ENCODE peak calls at places on chromosomes 11 and 22, in four cellular contexts. K is B cell, J is cardiac fibroblast, A is PC-3. P is an unnamed sample.

GRCh38 chr11:75582935-75583709 is 21.1 kb downstream of the SERPINH1 start:
- DNase-seq in J (peak; percentile 62), K (peak; percentile 63), A (peak; percentile 60), P (peak; percentile 79)

GRCh38 chr11:133934599-133935550 is 21.9 kb downstream of the IGSF9B start:
- DNase-seq in J (peak; percentile 30), K (no peak), A (peak; percentile 68), P (peak; percentile 35)

GRCh38 chr11:67354314-67355022 is 1.1 kb upstream of the POLD4 start:
- DNase-seq in A (peak; percentile 99), J (peak; percentile 98), K (peak; percentile 46), P (peak; percentile 52)

GRCh38 chr11:2100361-2101170 is 38.6 kb downstream of the IGF2 start:
- DNase-seq in A (no peak), K (no peak), J (no peak), P (peak; percentile 57)

GRCh38 chr22:44210721-44211120 is 30.0 kb downstream of the PARVG start:
- DNase-seq in J (peak; percentile 44), A (no peak), K (no peak), P (no peak)

GRCh38 chr11:66365711-66366619 is 5.6 kb downstream of the SLC29A2 start:
- DNase-seq in K (no peak), A (no peak), J (no peak), P (no peak)

GRCh38 chr11:88484873-88485621 is 147.5 kb upstream of the CTSC start:
- DNase-seq in J (peak; percentile 68), A (peak; percentile 83), K (no peak), P (peak; percentile 57)

GRCh38 chr11:65780770-65781151 is at the start of gene AP5B1:
- DNase-seq in A (peak; percentile 85), K (peak; percentile 68), J (peak; percentile 33), P (peak; percentile 77)

GRCh38 chr11:85699957-85700741 is 14.2 kb upstream of the CCDC89 start:
- DNase-seq in K (no peak), A (no peak), J (no peak), P (no peak)

GRCh38 chr22:42937164-42937854 is 77.6 kb downstream of the PACSIN2 start:
- DNase-seq in A (peak; percentile 79), J (peak; percentile 87), K (peak; percentile 78), P (peak; percentile 66)

GRCh38 chr11:12813371-12814225 is 139.4 kb downstream of the TEAD1 start:
- DNase-seq in A (peak; percentile 67), J (peak; percentile 88), K (no peak), P (no peak)

GRCh38 chr22:28246392-28246791 is 327.3 kb upstream of the PITPNB start:
- DNase-seq in J (peak; percentile 65), A (no peak), K (no peak), P (no peak)

GRCh38 chr11:73875840-73876239 is 806 bp downstream of the COA4 start:
- DNase-seq in A (peak; percentile 14), K (no peak), J (no peak), P (no peak)

GRCh38 chr22:36077261-36077660 is 48.6 kb upstream of the RBFOX2 start:
- DNase-seq in J (no peak), A (peak; percentile 20), K (no peak), P (no peak)

GRCh38 chr11:102120006-102120405 is 9.8 kb downstream of the YAP1 start:
- DNase-seq in J (peak; percentile 69), A (peak; percentile 78), K (no peak), P (no peak)

GRCh38 chr11:134037093-134037908 is 31.6 kb upstream of the JAM3 start:
- DNase-seq in K (peak; percentile 46), A (peak; percentile 27), J (peak; percentile 49), P (peak; percentile 69)

GRCh38 chr22:43883012-43883661 is 8.7 kb downstream of the PNPLA5 start:
- DNase-seq in J (peak; percentile 85), A (peak; percentile 80), K (peak; percentile 52), P (peak; percentile 77)

GRCh38 chr11:69912911-69913451 is 93.8 kb upstream of the FGF3 start:
- DNase-seq in J (no peak), A (no peak), K (no peak), P (peak; percentile 35)

GRCh38 chr11:9138612-9139579 is 47.5 kb upstream of the SCUBE2 start:
- DNase-seq in J (peak; percentile 95), A (peak; percentile 97), K (no peak), P (peak; percentile 21)

GRCh38 chr11:126698576-126698975 is 302.0 kb downstream of the KIRREL3 start:
- DNase-seq in J (no peak), A (no peak), K (no peak), P (no peak)

GRCh38 chr22:19476023-19476422 is 3.0 kb downstream of the UFD1 start:
- DNase-seq in A (no peak), J (no peak), K (no peak), P (no peak)

GRCh38 chr22:19478086-19478392 is 954 bp downstream of the UFD1 start:
- DNase-seq in J (peak; percentile 7), A (no peak), K (no peak), P (no peak)

GRCh38 chr22:19479358-19480172 is at the start of gene CDC45:
- DNase-seq in J (peak; percentile 99), K (peak; percentile 97), A (peak; percentile 93), P (peak; percentile 98)

GRCh38 chr22:19478466-19479357 is at the start of gene UFD1:
- DNase-seq in K (peak; percentile 78), A (peak; percentile 63), J (peak; percentile 90), P (peak; percentile 84)

GRCh38 chr22:19477321-19478085 is 1.5 kb downstream of the UFD1 start:
- DNase-seq in A (peak; percentile 16), J (peak; percentile 41), K (no peak), P (no peak)
- TF ChIP-seq CTCF in A (no peak), J (peak; percentile 21), K (peak; percentile 41), P (peak; percentile 32)

GRCh38 chr22:49993649-49994360 is 18.8 kb downstream of the IL17REL start:
- DNase-seq in J (no peak), K (no peak), A (no peak), P (no peak)
- TF ChIP-seq CTCF in J (no peak), K (peak; percentile 49), A (peak; percentile 0), P (peak; percentile 40)

GRCh38 chr22:48262596-48263430 is 1500.4 kb downstream of the TBC1D22A start:
- DNase-seq in J (no peak), K (no peak), A (no peak), P (no peak)
- TF ChIP-seq CTCF in J (no peak), K (no peak), A (no peak), P (no peak)

GRCh38 chr22:21447694-21448402 is 19.3 kb upstream of the TMEM191C start:
- DNase-seq in J (no peak), K (no peak), A (no peak), P (peak; percentile 22)
- TF ChIP-seq CTCF in J (peak; percentile 7), K (no peak), A (peak; percentile 41), P (peak; percentile 17)

GRCh38 chr11:109423860-109424190 is 1.8 kb downstream of the C11orf87 start:
- DNase-seq in A (no peak), J (no peak), K (no peak), P (no peak)

GRCh38 chr11:109421981-109422590 is at the start of gene C11orf87:
- DNase-seq in A (no peak), J (no peak), K (no peak), P (no peak)

GRCh38 chr11:109422755-109423113 is 744 bp downstream of the C11orf87 start:
- DNase-seq in J (peak; percentile 33), A (no peak), K (no peak), P (no peak)

GRCh38 chr11:109424893-109425292 is 2.9 kb downstream of the C11orf87 start:
- DNase-seq in J (no peak), A (peak; percentile 59), K (no peak), P (peak; percentile 38)

DNA sequence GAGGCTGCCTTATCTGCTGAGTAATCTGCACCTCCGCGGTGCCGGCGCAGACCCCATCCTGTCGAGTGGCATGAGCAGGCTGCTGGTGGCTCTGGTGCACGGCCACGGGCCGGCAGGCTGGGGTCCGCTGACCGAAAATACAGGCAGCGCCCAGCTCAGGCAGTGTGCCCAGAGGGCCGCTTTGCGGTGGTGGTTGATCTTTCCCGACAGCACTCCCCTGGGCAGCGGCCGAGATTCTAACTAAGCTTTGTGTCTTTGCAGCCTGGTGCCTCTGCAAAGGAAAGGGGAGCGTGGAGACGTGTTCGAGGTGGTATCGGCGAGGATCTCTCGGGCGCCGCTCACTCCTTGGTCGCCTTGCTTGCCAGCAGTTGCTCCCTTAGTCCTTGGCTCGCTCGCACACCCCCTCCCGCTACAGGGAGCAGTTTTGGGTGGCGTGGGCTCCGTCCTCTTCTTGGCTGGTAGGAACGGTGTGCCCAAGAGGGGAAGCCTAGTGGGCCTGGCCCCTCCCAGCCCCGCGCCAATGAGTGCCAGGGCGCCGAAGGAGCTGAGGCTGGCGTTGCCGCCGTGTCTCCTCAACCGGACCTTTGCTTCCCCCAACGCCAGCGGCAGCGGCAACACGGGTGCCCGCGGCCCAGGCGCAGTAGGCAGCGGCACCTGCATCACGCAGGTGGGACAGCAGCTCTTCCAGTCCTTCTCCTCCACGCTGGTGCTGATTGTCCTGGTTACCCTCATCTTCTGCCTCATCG is 1.3 kb downstream of the C11orf87 start:
- DNase-seq in K (no peak), J (peak; percentile 21), A (no peak), P (peak; percentile 2)
- TF ChIP-seq CTCF in K (no peak), J (no peak), A (no peak), P (no peak)

GRCh38 chr11:64181506-64182411 is 4.2 kb upstream of the STIP1 start:
- DNase-seq in K (peak; percentile 56), A (peak; percentile 93), J (peak; percentile 93), P (peak; percentile 75)

GRCh38 chr11:64183890-64184289 is 2.1 kb upstream of the STIP1 start:
- DNase-seq in J (no peak), K (no peak), A (no peak), P (no peak)

GRCh38 chr11:64185323-64186204 is at the start of gene STIP1:
- DNase-seq in A (peak; percentile 100), K (peak; percentile 99), J (peak; percentile 100), P (peak; percentile 99)

GRCh38 chr11:64180871-64181270 is 5.1 kb upstream of the STIP1 start:
- DNase-seq in A (no peak), J (no peak), K (no peak), P (no peak)

GRCh38 chr11:64186205-64187165 is 514 bp downstream of the STIP1 start:
- DNase-seq in J (peak; percentile 26), A (no peak), K (no peak), P (peak; percentile 79)
- TF ChIP-seq CTCF in J (no peak), A (peak; percentile 39), K (no peak), P (peak; percentile 25)

DNA sequence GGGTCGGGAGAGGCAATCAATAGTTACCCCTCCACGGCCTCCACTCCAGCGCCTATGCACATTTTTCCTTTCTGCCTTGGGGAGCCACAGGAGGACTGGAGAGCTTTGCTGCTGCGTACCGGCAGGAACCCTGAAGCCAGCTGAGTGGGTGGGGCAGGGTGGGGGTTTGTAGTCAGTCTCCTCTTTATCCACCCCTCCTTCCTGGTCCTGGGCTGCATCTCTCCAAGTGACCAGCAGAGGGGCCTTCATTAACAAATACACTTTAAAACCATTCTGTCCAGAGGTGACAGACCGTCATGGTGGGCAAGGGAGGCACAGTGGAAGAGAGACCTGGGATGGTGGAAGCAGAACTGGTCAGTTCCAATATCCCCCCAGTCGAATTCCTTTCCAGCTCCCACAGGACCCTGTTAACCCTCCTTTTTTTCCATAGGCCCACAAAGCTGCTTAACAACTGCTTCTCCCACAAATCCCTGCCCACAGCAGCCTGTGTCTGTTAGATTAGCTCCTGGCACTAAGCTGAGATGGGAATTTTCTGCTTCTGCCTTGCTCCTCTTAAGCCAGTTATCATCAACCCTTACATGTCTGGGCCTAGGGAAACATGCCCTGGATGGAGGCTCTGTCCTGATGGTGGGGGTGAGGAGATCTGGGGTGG is 3.9 kb upstream of the ABCG4 start:
- DNase-seq in J (peak; percentile 75), A (peak; percentile 83), K (peak; percentile 51), P (peak; percentile 60)
- TF ChIP-seq CTCF in J (peak; percentile 71), A (peak; percentile 63), K (peak; percentile 47), P (peak; percentile 45)